ENCODE peak calls at places on chromosome 14, in eight cellular contexts. R, T, Z, A, L, G, C and P are unnamed samples.
A peak's percentile ranks its signal among the peaks of the same experiment; 100 is the strongest.

GRCh38 chr14:72045885-72046284 is 113.7 kb downstream of the RGS6 start:
- DNase-seq in R (no peak), T (no peak), Z (no peak), A (no peak), L (no peak), G (no peak), C (no peak), P (no peak)

GRCh38 chr14:88079624-88080023 is 74.7 kb downstream of the GPR65 start:
- DNase-seq in R (no peak), T (no peak), Z (no peak), A (no peak), L (no peak), G (no peak), C (no peak), P (no peak)

GRCh38 chr14:54730156-54730961 is 163.4 kb downstream of the SAMD4A start:
- DNase-seq in R (peak; percentile 78), T (no peak), Z (no peak), A (peak; percentile 76), L (peak; percentile 72), G (no peak), C (peak; percentile 16), P (no peak)

GRCh38 chr14:74945261-74945851 is 10.0 kb downstream of the PGF start:
- DNase-seq in R (no peak), T (peak; percentile 65), Z (no peak), A (peak; percentile 49), L (no peak), G (no peak), C (peak; percentile 47), P (peak; percentile 70)

GRCh38 chr14:76546426-76547221 is 170.7 kb downstream of the ESRRB start:
- DNase-seq in R (no peak), T (peak; percentile 42), Z (no peak), A (peak; percentile 29), L (no peak), G (no peak), C (no peak), P (peak; percentile 80)

GRCh38 chr14:71563754-71564153 is 368.5 kb upstream of the RGS6 start:
- DNase-seq in R (no peak), T (no peak), Z (no peak), A (no peak), L (no peak), G (no peak), C (no peak), P (no peak)

GRCh38 chr14:69999246-69999645 is 120.0 kb downstream of the SMOC1 start:
- DNase-seq in R (peak; percentile 100), T (no peak), Z (no peak), A (peak; percentile 66), L (peak; percentile 92), G (peak; percentile 80), C (no peak), P (no peak)

GRCh38 chr14:105486974-105487448 is 325 bp downstream of the CRIP1 start:
- DNase-seq in R (no peak), T (peak; percentile 55), Z (peak; percentile 86), A (no peak), L (no peak), G (peak; percentile 62), C (peak; percentile 79), P (no peak)

GRCh38 chr14:90778468-90779255 is 37.6 kb downstream of the TTC7B start:
- DNase-seq in R (no peak), T (no peak), Z (no peak), A (no peak), L (no peak), G (no peak), C (no peak), P (no peak)

GRCh38 chr14:76706811-76707210 is 54.5 kb upstream of the VASH1 start:
- DNase-seq in R (no peak), T (no peak), Z (no peak), A (no peak), L (no peak), G (no peak), C (no peak), P (no peak)

GRCh38 chr14:99077076-99077843 is 194.7 kb downstream of the BCL11B start:
- DNase-seq in R (no peak), T (no peak), Z (no peak), A (no peak), L (peak; percentile 33), G (no peak), C (no peak), P (no peak)

GRCh38 chr14:92687681-92688433 is 60.6 kb downstream of the LGMN start:
- DNase-seq in R (no peak), T (no peak), Z (peak; percentile 40), A (no peak), L (peak; percentile 52), G (peak; percentile 80), C (no peak), P (peak; percentile 88)

GRCh38 chr14:102776761-102777710 is at the start of gene TRAF3:
- DNase-seq in R (peak; percentile 77), T (peak; percentile 57), Z (peak; percentile 58), A (peak; percentile 58), L (peak; percentile 66), G (peak; percentile 62), C (peak; percentile 76), P (peak; percentile 41)

GRCh38 chr14:91888641-91889476 is 21.5 kb upstream of the TC2N start:
- DNase-seq in R (peak; percentile 51), T (no peak), Z (no peak), A (no peak), L (peak; percentile 28), G (no peak), C (no peak), P (peak; percentile 57)

GRCh38 chr14:81313200-81313599 is 86.9 kb downstream of the STON2 start:
- DNase-seq in R (no peak), T (no peak), Z (no peak), A (no peak), L (no peak), G (no peak), C (no peak), P (no peak)
- TF ChIP-seq CTCF in R (no peak), T (no peak), Z (no peak), A (no peak), L (no peak), G (no peak), C (no peak), P (no peak)

DNA sequence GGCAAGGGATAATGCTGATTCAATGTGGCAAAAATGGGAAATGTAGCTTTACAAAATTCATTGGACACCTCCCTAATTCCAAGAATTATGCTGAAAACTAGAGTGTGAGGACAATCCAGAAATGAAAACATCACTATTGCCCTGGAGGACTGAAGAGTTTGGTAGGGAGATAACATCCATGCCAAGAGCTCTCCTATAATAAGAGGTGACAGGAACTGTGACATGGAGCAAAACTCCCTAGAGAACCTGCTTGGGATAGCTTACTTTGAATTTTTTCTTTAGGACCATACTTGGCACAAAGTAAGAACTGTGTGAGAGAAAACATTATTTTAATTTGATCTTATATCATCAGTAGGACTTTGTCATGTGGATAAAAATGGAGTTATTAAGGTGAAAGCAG is 48.9 kb downstream of the STON2 start:
- DNase-seq in R (no peak), T (no peak), Z (no peak), A (no peak), L (no peak), G (no peak), C (no peak), P (no peak)
- H3K27me3 ChIP-seq in R (no peaks in the 10 kb centered on the region), T (no peaks in the 10 kb centered on the region), Z (no peaks in the 10 kb centered on the region), A (no peaks in the 10 kb centered on the region), L (no peaks in the 10 kb centered on the region), G (no peaks in the 10 kb centered on the region), C (no peaks in the 10 kb centered on the region), P (no peaks in the 10 kb centered on the region)

DNA sequence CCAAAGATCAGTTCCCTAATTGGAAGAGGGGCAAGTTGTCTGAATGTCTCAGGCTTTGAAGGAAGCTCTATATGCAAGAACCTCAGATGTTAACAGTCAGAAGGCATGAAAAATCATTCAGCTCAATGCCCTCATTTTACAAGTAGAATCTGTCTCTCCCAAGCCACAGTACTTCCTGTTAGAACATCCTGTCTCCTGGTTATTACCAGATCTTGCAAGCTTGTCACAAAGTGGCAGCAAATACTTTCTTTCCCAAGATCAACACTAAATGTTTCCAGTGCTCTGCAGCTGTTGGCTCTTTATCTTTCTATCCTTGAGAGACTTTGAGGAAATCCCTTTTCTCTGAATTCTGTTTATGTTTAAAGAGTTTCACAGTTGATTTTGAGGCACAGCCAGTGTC is 235.5 kb downstream of the AKAP6 start:
- DNase-seq in R (peak; percentile 8), T (no peak), Z (no peak), A (no peak), L (peak; percentile 47), G (no peak), C (no peak), P (no peak)
- H3K4me3 ChIP-seq in R (no peak overlapping the region), T (no peak overlapping the region), Z (no peak overlapping the region), A (no peak overlapping the region), L (no peak overlapping the region), G (no peak overlapping the region), C (no peak overlapping the region), P (no peak overlapping the region)

DNA sequence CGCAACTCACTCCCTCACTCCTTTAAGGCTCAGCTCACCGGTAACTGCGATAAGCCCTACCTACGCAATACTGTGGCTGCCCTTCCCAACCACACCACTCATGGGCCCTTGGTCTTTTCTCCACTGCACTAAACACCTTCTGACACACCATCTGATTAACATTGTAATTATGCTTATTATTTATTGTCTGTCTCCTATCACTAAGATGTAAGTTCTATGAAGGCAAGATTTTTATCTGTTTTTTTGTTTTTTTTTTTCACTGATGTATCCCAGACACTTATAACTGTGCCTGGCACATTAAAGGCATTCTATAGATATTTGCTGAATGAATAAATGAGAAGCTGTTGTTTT is 34.2 kb upstream of the PYGL start:
- DNase-seq in R (no peak), T (no peak), Z (no peak), A (no peak), L (no peak), G (no peak), C (no peak), P (no peak)
- TF ChIP-seq CTCF in R (no peak), T (no peak), Z (no peak), A (no peak), L (no peak), G (no peak), C (no peak), P (no peak)

GRCh38 chr14:36665887-36666415 is 4.3 kb downstream of the PAX9 start:
- DNase-seq in R (no peak), T (no peak), Z (no peak), A (peak; percentile 47), L (no peak), G (no peak), C (no peak), P (no peak)
- H3K27me3 ChIP-seq in R (peaks cover 60% of the 10 kb centered on the region), T (no peaks in the 10 kb centered on the region), Z (peaks cover 100% of the 10 kb centered on the region), A (no peaks in the 10 kb centered on the region), L (peaks cover 49% of the 10 kb centered on the region), G (peaks cover 33% of the 10 kb centered on the region), C (peaks cover 100% of the 10 kb centered on the region), P (peaks cover 82% of the 10 kb centered on the region)

DNA sequence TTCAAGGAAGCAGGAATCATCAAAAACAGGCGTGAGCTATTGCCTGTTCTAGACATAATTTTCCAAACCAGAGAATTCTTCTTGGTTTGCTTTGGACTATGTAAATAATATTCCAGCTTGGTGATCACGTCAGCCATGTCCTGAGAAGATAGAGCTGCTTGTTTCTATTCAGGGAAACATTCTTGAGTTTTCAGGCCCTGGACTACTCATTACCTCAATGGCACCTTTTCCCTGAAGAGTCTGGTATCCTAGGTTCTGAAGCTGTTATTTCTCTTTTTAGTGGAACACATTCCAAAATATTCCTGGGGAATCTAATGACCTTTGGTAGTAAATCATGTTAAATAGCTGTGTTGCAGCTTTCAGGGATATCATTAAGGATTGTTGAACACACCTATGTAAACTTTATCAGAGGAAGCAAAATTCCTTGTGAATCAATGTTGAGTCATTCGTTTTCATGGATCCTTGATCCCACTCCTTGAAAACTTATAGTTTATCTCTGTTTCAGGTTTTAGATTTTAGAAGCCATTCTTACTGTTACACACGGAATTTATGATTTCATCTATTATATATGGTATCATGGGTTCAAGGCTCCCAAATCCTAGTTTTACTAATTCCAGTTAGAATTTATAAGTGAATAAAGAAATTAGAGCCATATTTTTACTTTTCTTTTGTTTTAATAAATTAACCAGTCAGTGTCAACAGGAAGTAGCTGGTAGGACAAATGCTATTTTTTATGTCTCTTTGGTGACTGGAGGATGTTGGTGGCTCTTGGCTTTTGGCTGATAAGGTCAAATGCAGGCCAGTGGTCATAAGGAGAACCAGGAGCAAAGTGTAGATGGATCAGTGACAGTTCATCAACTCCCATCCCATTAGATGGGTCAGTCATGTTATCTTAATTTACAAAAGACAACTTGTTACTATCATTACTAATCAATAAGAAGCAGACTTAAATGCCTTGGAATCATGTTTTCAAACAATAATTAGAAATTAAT is 380.1 kb downstream of the ZFP36L1 start:
- DNase-seq in R (no peak), T (no peak), Z (no peak), A (peak; percentile 94), L (peak; percentile 34), G (no peak), C (no peak), P (no peak)
- H3K4me3 ChIP-seq in R (no peak overlapping the region), T (no peak overlapping the region), Z (no peak overlapping the region), A (no peak overlapping the region), L (no peak overlapping the region), G (no peak overlapping the region), C (no peak overlapping the region), P (no peak overlapping the region)